ENCODE peak calls at places on chromosomes 4 and X, in ten cellular contexts. P is small intestine; R is IMR-90; A is SJCRH30; H is NCI-H1105; I is nephron progenitor cell; J is Peyer's patch; Z is stromal cell of bone marrow; U is cardiac septum; M is stimulated activated CD4-positive, alpha-beta T cell treated with anti-CD3 and anti-CD28 coated beads, Interleukin-15, amount 100 ng/mL, for 24 hours. S is an unnamed sample.

GRCh38 chrX:135931644-135932487 is 38.4 kb downstream of the SAGE1 start:
- DNase-seq in I (peak; percentile 61), R (peak; percentile 24), J (peak; percentile 45), M (peak; percentile 52), P (peak; percentile 23), Z (peak; percentile 11), A (peak; percentile 60), H (peak; percentile 1), U (no peak), S (peak; percentile 55)

GRCh38 chr4:151117371-151117962 is 18.0 kb downstream of the RPS3A start:
- DNase-seq in R (peak; percentile 69), U (no peak), A (peak; percentile 74), J (no peak), Z (peak; percentile 52), H (peak; percentile 2), I (peak; percentile 70), P (peak; percentile 81), M (peak; percentile 56), S (peak; percentile 40)

GRCh38 chr4:4913147-4913561 is 53.7 kb downstream of the MSX1 start:
- DNase-seq in M (no peak), P (no peak), H (no peak), A (no peak), U (no peak), R (no peak), J (no peak), Z (no peak), I (no peak), S (no peak)

GRCh38 chr4:74379912-74380311 is 15.0 kb downstream of the EREG start:
- DNase-seq in M (no peak), J (no peak), A (no peak), P (no peak), H (no peak), R (no peak), Z (no peak), I (no peak), U (no peak), S (no peak)

GRCh38 chr4:55318135-55318534 is 27.9 kb upstream of the SRD5A3 start:
- DNase-seq in U (no peak), J (no peak), P (no peak), R (no peak), I (no peak), A (no peak), H (no peak), M (peak; percentile 30), Z (peak; percentile 16), S (no peak)

GRCh38 chr4:140673729-140674128 is 82.5 kb downstream of the TBC1D9 start:
- DNase-seq in I (no peak), P (no peak), H (no peak), A (no peak), M (no peak), R (peak; percentile 87), U (no peak), J (no peak), Z (no peak), S (no peak)

GRCh38 chr4:37675587-37676290 is 10.4 kb downstream of the RELL1 start:
- DNase-seq in Z (no peak), H (no peak), I (no peak), R (no peak), P (peak; percentile 83), A (no peak), U (no peak), J (no peak), M (no peak), S (no peak)

GRCh38 chr4:24211821-24212220 is 322.0 kb upstream of the PPARGC1A start:
- DNase-seq in H (no peak), R (peak; percentile 85), Z (peak; percentile 38), P (no peak), M (no peak), J (no peak), I (no peak), U (no peak), A (no peak), S (no peak)

GRCh38 chrX:3230496-3230895 is 116.0 kb downstream of the MXRA5 start:
- DNase-seq in U (no peak), H (no peak), I (no peak), Z (no peak), R (peak; percentile 30), M (no peak), J (no peak), P (no peak), A (no peak), S (no peak)

GRCh38 chrX:19885732-19886131 is 1.7 kb downstream of the SH3KBP1 start:
- DNase-seq in A (no peak), M (no peak), H (no peak), I (no peak), Z (no peak), P (no peak), U (no peak), J (no peak), R (no peak), S (no peak)

GRCh38 chr4:37837446-37837845 is 11.0 kb downstream of the PGM2 start:
- DNase-seq in I (no peak), Z (peak; percentile 60), M (no peak), H (no peak), J (no peak), P (no peak), A (no peak), R (peak; percentile 80), U (no peak), S (no peak)

GRCh38 chrX:104112326-104112951 is at the start of gene ZCCHC18:
- DNase-seq in M (peak; percentile 48), Z (no peak), J (peak; percentile 55), R (peak; percentile 57), U (peak; percentile 78), H (peak; percentile 46), I (peak; percentile 78), P (no peak), A (peak; percentile 51), S (no peak)

S was measured in lung.